ENCODE peak calls at places on chromosomes 11 and 22, in nine cellular contexts. One of them, this sample, is unnamed.

GRCh38 chr11:72844356-72844755 is 30.1 kb downstream of the ATG16L2 start:
- DNase-seq in SK-N-SH: no peak
- DNase-seq in GM23248: no peak
- DNase-seq in neural progenitor cell: no peak
- DNase-seq in fibroblast of lung: peak
- DNase-seq in PC-9: no peak
- DNase-seq in astrocyte: peak
- DNase-seq in H9: no peak
- DNase-seq in trophoblast cell: no peak
- DNase-seq in this sample: no peak

GRCh38 chr11:123363556-123363955 is 66.5 kb upstream of the GRAMD1B start:
- DNase-seq in SK-N-SH: no peak
- DNase-seq in GM23248: no peak
- DNase-seq in neural progenitor cell: no peak
- DNase-seq in fibroblast of lung: no peak
- DNase-seq in PC-9: no peak
- DNase-seq in astrocyte: no peak
- DNase-seq in H9: no peak
- DNase-seq in trophoblast cell: no peak
- DNase-seq in this sample: no peak

GRCh38 chr11:24357620-24358386 is 139.1 kb upstream of the LUZP2 start:
- DNase-seq in SK-N-SH: no peak
- DNase-seq in GM23248: no peak
- DNase-seq in neural progenitor cell: no peak
- DNase-seq in fibroblast of lung: no peak
- DNase-seq in PC-9: no peak
- DNase-seq in astrocyte: no peak
- DNase-seq in H9: no peak
- DNase-seq in trophoblast cell: no peak
- DNase-seq in this sample: no peak

GRCh38 chr11:121996574-121996973 is 119.4 kb downstream of the BLID start:
- DNase-seq in SK-N-SH: no peak
- DNase-seq in GM23248: no peak
- DNase-seq in neural progenitor cell: no peak
- DNase-seq in fibroblast of lung: no peak
- DNase-seq in PC-9: no peak
- DNase-seq in astrocyte: no peak
- DNase-seq in H9: no peak
- DNase-seq in trophoblast cell: no peak
- DNase-seq in this sample: no peak

GRCh38 chr11:1837171-1838076 is 1.4 kb upstream of the TNNI2 start:
- DNase-seq in SK-N-SH: peak
- DNase-seq in GM23248: peak
- DNase-seq in neural progenitor cell: peak
- DNase-seq in fibroblast of lung: peak
- DNase-seq in PC-9: no peak
- DNase-seq in astrocyte: no peak
- DNase-seq in H9: peak
- DNase-seq in trophoblast cell: peak
- DNase-seq in this sample: peak

GRCh38 chr11:21806982-21807749 is 385.7 kb upstream of the ANO5 start:
- DNase-seq in SK-N-SH: no peak
- DNase-seq in GM23248: no peak
- DNase-seq in neural progenitor cell: no peak
- DNase-seq in fibroblast of lung: no peak
- DNase-seq in PC-9: no peak
- DNase-seq in astrocyte: no peak
- DNase-seq in H9: no peak
- DNase-seq in trophoblast cell: no peak
- DNase-seq in this sample: no peak

GRCh38 chr11:28899706-28900105 is 791.5 kb downstream of the METTL15 start:
- DNase-seq in SK-N-SH: no peak
- DNase-seq in GM23248: peak
- DNase-seq in neural progenitor cell: no peak
- DNase-seq in fibroblast of lung: no peak
- DNase-seq in PC-9: no peak
- DNase-seq in astrocyte: no peak
- DNase-seq in H9: no peak
- DNase-seq in trophoblast cell: no peak
- DNase-seq in this sample: no peak

GRCh38 chr22:46087816-46088277 is 62.5 kb upstream of the PPARA start:
- DNase-seq in SK-N-SH: peak
- DNase-seq in GM23248: peak
- DNase-seq in neural progenitor cell: peak
- DNase-seq in fibroblast of lung: peak
- DNase-seq in PC-9: no peak
- DNase-seq in astrocyte: peak
- DNase-seq in H9: no peak
- DNase-seq in trophoblast cell: no peak
- DNase-seq in this sample: no peak

GRCh38 chr11:86954288-86955110 is 696 bp downstream of the FZD4 start:
- DNase-seq in SK-N-SH: peak
- DNase-seq in GM23248: peak
- DNase-seq in neural progenitor cell: peak
- DNase-seq in fibroblast of lung: no peak
- DNase-seq in PC-9: no peak
- DNase-seq in astrocyte: no peak
- DNase-seq in H9: peak
- DNase-seq in trophoblast cell: no peak
- DNase-seq in this sample: no peak

GRCh38 chr11:126158054-126158791 is 53.2 kb downstream of the RPUSD4 start:
- DNase-seq in SK-N-SH: no peak
- DNase-seq in GM23248: no peak
- DNase-seq in neural progenitor cell: no peak
- DNase-seq in fibroblast of lung: no peak
- DNase-seq in PC-9: no peak
- DNase-seq in astrocyte: no peak
- DNase-seq in H9: no peak
- DNase-seq in trophoblast cell: no peak
- DNase-seq in this sample: no peak

GRCh38 chr22:31748490-31748889 is 1.4 kb downstream of the PRR14L start:
- DNase-seq in SK-N-SH: no peak
- DNase-seq in GM23248: peak
- DNase-seq in neural progenitor cell: peak
- DNase-seq in fibroblast of lung: peak
- DNase-seq in PC-9: no peak
- DNase-seq in astrocyte: no peak
- DNase-seq in H9: no peak
- DNase-seq in trophoblast cell: no peak
- DNase-seq in this sample: no peak

GRCh38 chr11:9615031-9615451 is 41.6 kb downstream of the WEE1 start:
- DNase-seq in SK-N-SH: no peak
- DNase-seq in GM23248: peak
- DNase-seq in neural progenitor cell: no peak
- DNase-seq in fibroblast of lung: no peak
- DNase-seq in PC-9: no peak
- DNase-seq in astrocyte: no peak
- DNase-seq in H9: no peak
- DNase-seq in trophoblast cell: peak
- DNase-seq in this sample: no peak

GRCh38 chr11:76368497-76368896 is 12.4 kb downstream of the THAP12 start:
- DNase-seq in SK-N-SH: no peak
- DNase-seq in GM23248: no peak
- DNase-seq in neural progenitor cell: no peak
- DNase-seq in fibroblast of lung: no peak
- DNase-seq in PC-9: no peak
- DNase-seq in astrocyte: no peak
- DNase-seq in H9: no peak
- DNase-seq in trophoblast cell: no peak
- DNase-seq in this sample: no peak

GRCh38 chr11:76376746-76377558 is 4.0 kb downstream of the THAP12 start:
- DNase-seq in SK-N-SH: no peak
- DNase-seq in GM23248: no peak
- DNase-seq in neural progenitor cell: no peak
- DNase-seq in fibroblast of lung: no peak
- DNase-seq in PC-9: no peak
- DNase-seq in astrocyte: no peak
- DNase-seq in H9: no peak
- DNase-seq in trophoblast cell: no peak
- DNase-seq in this sample: no peak

GRCh38 chr11:76369406-76369805 is 11.5 kb downstream of the THAP12 start:
- DNase-seq in SK-N-SH: no peak
- DNase-seq in GM23248: no peak
- DNase-seq in neural progenitor cell: no peak
- DNase-seq in fibroblast of lung: no peak
- DNase-seq in PC-9: no peak
- DNase-seq in astrocyte: no peak
- DNase-seq in H9: no peak
- DNase-seq in trophoblast cell: no peak
- DNase-seq in this sample: no peak

DNA sequence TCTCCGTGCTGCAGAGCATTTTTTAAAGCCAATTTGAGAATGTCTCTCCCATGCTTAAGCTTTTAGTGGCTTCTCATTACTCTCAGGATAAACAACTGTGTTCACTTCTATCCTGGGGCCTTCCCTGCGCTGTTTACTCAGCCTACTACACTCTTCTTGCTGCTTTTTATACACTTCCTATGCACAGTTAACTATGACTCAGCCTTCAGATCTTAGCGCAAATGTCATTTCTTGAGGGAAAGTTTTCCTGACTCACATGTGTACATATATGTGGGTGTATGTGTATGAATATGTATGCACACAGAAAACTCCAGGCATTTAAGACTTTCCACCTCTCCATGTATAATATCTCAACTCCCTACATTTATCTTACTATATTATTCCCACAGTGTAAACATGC is 9.8 kb downstream of the THAP12 start:
- DNase-seq in SK-N-SH: no peak
- DNase-seq in GM23248: peak
- DNase-seq in neural progenitor cell: no peak
- DNase-seq in fibroblast of lung: peak
- DNase-seq in PC-9: no peak
- DNase-seq in astrocyte: peak
- DNase-seq in H9: no peak
- DNase-seq in trophoblast cell: peak
- DNase-seq in this sample: no peak
- H3K4me2 ChIP-seq in SK-N-SH: peak
- H3K4me2 ChIP-seq in GM23248: peak
- H3K4me2 ChIP-seq in neural progenitor cell: no peak
- H3K4me2 ChIP-seq in fibroblast of lung: peak
- H3K4me2 ChIP-seq in PC-9: no peak
- H3K4me2 ChIP-seq in astrocyte: peak
- H3K4me2 ChIP-seq in H9: no peak
- H3K4me2 ChIP-seq in trophoblast cell: no peak
- H3K4me2 ChIP-seq in this sample: no peak

GRCh38 chr11:18704698-18705097 is 6.1 kb downstream of the TMEM86A start:
- DNase-seq in SK-N-SH: no peak
- DNase-seq in GM23248: no peak
- DNase-seq in neural progenitor cell: no peak
- DNase-seq in fibroblast of lung: no peak
- DNase-seq in PC-9: no peak
- DNase-seq in astrocyte: no peak
- DNase-seq in H9: no peak
- DNase-seq in trophoblast cell: no peak
- DNase-seq in this sample: no peak
- H3K4me2 ChIP-seq in SK-N-SH: no peak
- H3K4me2 ChIP-seq in GM23248: no peak
- H3K4me2 ChIP-seq in neural progenitor cell: no peak
- H3K4me2 ChIP-seq in fibroblast of lung: no peak
- H3K4me2 ChIP-seq in PC-9: no peak
- H3K4me2 ChIP-seq in astrocyte: no peak
- H3K4me2 ChIP-seq in H9: no peak
- H3K4me2 ChIP-seq in trophoblast cell: no peak
- H3K4me2 ChIP-seq in this sample: no peak

DNA sequence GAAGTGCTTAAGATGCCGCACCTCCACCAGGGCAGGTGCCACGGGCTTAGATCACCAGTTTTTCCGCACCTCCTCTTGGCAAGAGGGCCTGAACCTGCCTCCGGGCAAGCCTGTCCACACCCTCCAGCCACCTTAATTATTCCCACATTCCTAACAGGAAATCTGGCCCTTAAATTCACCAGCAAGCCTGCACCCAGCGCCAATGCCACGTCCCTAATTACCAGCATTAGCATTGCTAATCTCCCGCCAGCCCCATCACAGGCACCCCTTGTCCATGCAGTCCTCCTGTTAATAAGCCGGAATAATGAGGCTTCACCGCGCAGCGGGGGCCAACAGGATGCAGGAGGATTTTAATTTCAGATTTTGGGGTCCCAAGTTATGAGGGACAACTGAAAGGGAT is 69.7 kb downstream of the PHF21B start:
- DNase-seq in SK-N-SH: no peak
- DNase-seq in GM23248: no peak
- DNase-seq in neural progenitor cell: peak
- DNase-seq in fibroblast of lung: no peak
- DNase-seq in PC-9: no peak
- DNase-seq in astrocyte: no peak
- DNase-seq in H9: peak
- DNase-seq in trophoblast cell: no peak
- DNase-seq in this sample: no peak
- H3K4me2 ChIP-seq in SK-N-SH: no peak
- H3K4me2 ChIP-seq in GM23248: no peak
- H3K4me2 ChIP-seq in neural progenitor cell: peak
- H3K4me2 ChIP-seq in fibroblast of lung: no peak
- H3K4me2 ChIP-seq in PC-9: no peak
- H3K4me2 ChIP-seq in astrocyte: no peak
- H3K4me2 ChIP-seq in H9: no peak
- H3K4me2 ChIP-seq in trophoblast cell: no peak
- H3K4me2 ChIP-seq in this sample: no peak

GRCh38 chr22:33887173-33887572 is 33.1 kb downstream of the LARGE1 start:
- DNase-seq in SK-N-SH: no peak
- DNase-seq in GM23248: no peak
- DNase-seq in neural progenitor cell: no peak
- DNase-seq in fibroblast of lung: no peak
- DNase-seq in PC-9: no peak
- DNase-seq in astrocyte: no peak
- DNase-seq in H9: no peak
- DNase-seq in trophoblast cell: no peak
- DNase-seq in this sample: no peak

GRCh38 chr22:33891455-33891854 is 28.8 kb downstream of the LARGE1 start:
- DNase-seq in SK-N-SH: no peak
- DNase-seq in GM23248: no peak
- DNase-seq in neural progenitor cell: no peak
- DNase-seq in fibroblast of lung: no peak
- DNase-seq in PC-9: no peak
- DNase-seq in astrocyte: no peak
- DNase-seq in H9: no peak
- DNase-seq in trophoblast cell: no peak
- DNase-seq in this sample: no peak

GRCh38 chr22:33889748-33890147 is 30.5 kb downstream of the LARGE1 start:
- DNase-seq in SK-N-SH: no peak
- DNase-seq in GM23248: no peak
- DNase-seq in neural progenitor cell: no peak
- DNase-seq in fibroblast of lung: no peak
- DNase-seq in PC-9: no peak
- DNase-seq in astrocyte: no peak
- DNase-seq in H9: no peak
- DNase-seq in trophoblast cell: no peak
- DNase-seq in this sample: no peak

GRCh38 chr22:33886696-33887095 is 33.6 kb downstream of the LARGE1 start:
- DNase-seq in SK-N-SH: no peak
- DNase-seq in GM23248: no peak
- DNase-seq in neural progenitor cell: no peak
- DNase-seq in fibroblast of lung: no peak
- DNase-seq in PC-9: no peak
- DNase-seq in astrocyte: no peak
- DNase-seq in H9: no peak
- DNase-seq in trophoblast cell: no peak
- DNase-seq in this sample: no peak

DNA sequence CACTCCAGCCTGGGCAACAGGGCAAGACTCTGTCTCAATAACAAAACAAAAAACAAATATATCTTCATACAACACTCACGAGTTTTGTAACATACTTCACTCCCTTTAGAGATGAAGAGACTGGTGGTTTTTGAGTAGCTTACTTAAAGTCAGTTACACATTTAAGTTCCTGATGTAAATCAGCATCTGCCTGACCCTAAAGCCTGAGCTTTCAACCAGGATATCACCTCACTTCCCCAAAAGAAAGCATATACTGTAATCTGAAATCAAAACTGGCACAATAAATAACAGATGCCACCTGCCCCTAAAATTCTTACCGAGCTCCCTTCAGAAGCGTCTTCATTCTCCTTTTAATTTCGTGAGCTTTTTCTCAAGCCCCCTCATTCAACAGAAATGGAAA is 31.5 kb downstream of the LARGE1 start:
- DNase-seq in SK-N-SH: no peak
- DNase-seq in GM23248: no peak
- DNase-seq in neural progenitor cell: no peak
- DNase-seq in fibroblast of lung: no peak
- DNase-seq in PC-9: no peak
- DNase-seq in astrocyte: no peak
- DNase-seq in H9: no peak
- DNase-seq in trophoblast cell: no peak
- DNase-seq in this sample: no peak
- H3K4me2 ChIP-seq in SK-N-SH: no peak
- H3K4me2 ChIP-seq in GM23248: no peak
- H3K4me2 ChIP-seq in neural progenitor cell: no peak
- H3K4me2 ChIP-seq in fibroblast of lung: no peak
- H3K4me2 ChIP-seq in PC-9: no peak
- H3K4me2 ChIP-seq in astrocyte: no peak
- H3K4me2 ChIP-seq in H9: no peak
- H3K4me2 ChIP-seq in trophoblast cell: no peak
- H3K4me2 ChIP-seq in this sample: no peak